ENCODE peak calls at places on chromosome 15, in five cellular contexts. P, D, S, M and K are unnamed samples.
A peak's percentile ranks its signal among the peaks of the same experiment; 100 is the strongest.

GRCh38 chr15:43402255-43402654 is 31.4 kb downstream of the TUBGCP4 start:
- DNase-seq in P (no peak), D (no peak), M (no peak), S (no peak), K (no peak)

GRCh38 chr15:77739591-77740378 is 107.1 kb upstream of the LINGO1 start:
- DNase-seq in S (no peak), M (no peak), D (no peak), P (no peak), K (no peak)

GRCh38 chr15:66722757-66723540 is 20.9 kb downstream of the SMAD6 start:
- DNase-seq in P (no peak), S (no peak), D (no peak), M (no peak), K (no peak)

GRCh38 chr15:75454471-75455418 is 3.3 kb upstream of the SIN3A start:
- DNase-seq in D (peak; percentile 66), M (peak; percentile 48), S (no peak), P (no peak), K (peak; percentile 26)

GRCh38 chr15:47756872-47757271 is 39.6 kb downstream of the SEMA6D start:
- DNase-seq in D (no peak), P (no peak), M (no peak), S (no peak), K (no peak)

GRCh38 chr15:77508541-77509505 is 88.1 kb downstream of the HMG20A start:
- DNase-seq in D (no peak), S (no peak), P (no peak), M (no peak), K (no peak)

GRCh38 chr15:53710906-53711305 is 48.6 kb downstream of the WDR72 start:
- DNase-seq in D (no peak), S (no peak), P (no peak), M (no peak), K (no peak)

GRCh38 chr15:63724760-63725159 is 109.0 kb downstream of the HERC1 start:
- DNase-seq in M (no peak), D (no peak), S (no peak), P (no peak), K (no peak)

GRCh38 chr15:45495588-45495987 is 27.0 kb downstream of the SLC30A4 start:
- DNase-seq in S (no peak), M (no peak), P (no peak), D (no peak), K (no peak)

GRCh38 chr15:39066677-39067076 is 502.1 kb upstream of the RASGRP1 start:
- DNase-seq in M (no peak), P (no peak), D (no peak), S (no peak), K (no peak)

GRCh38 chr15:56735589-56735988 is 2.3 kb upstream of the ZNF280D start:
- DNase-seq in P (no peak), D (no peak), M (no peak), S (no peak), K (no peak)

GRCh38 chr15:39508536-39508935 is 72.3 kb upstream of the THBS1 start:
- DNase-seq in M (no peak), P (no peak), S (no peak), D (no peak), K (no peak)

GRCh38 chr15:98503970-98504369 is 144.4 kb upstream of the IGF1R start:
- DNase-seq in D (no peak), P (no peak), M (no peak), S (no peak), K (no peak)

GRCh38 chr15:39172380-39173281 is 408.2 kb upstream of the THBS1 start:
- DNase-seq in M (no peak), P (no peak), S (peak; percentile 67), D (no peak), K (no peak)

GRCh38 chr15:77584201-77584600 is 48.5 kb downstream of the LINGO1 start:
- DNase-seq in P (no peak), M (peak; percentile 51), S (peak; percentile 38), D (no peak), K (no peak)

GRCh38 chr15:85744636-85745422 is 49.9 kb downstream of the KLHL25 start:
- DNase-seq in D (peak; percentile 9), M (no peak), P (no peak), S (no peak), K (no peak)

GRCh38 chr15:51708013-51708412 is 26.7 kb downstream of the SCG3 start:
- DNase-seq in S (no peak), M (no peak), P (no peak), D (no peak), K (no peak)

GRCh38 chr15:68781766-68782588 is 38.7 kb downstream of the ANP32A start:
- DNase-seq in P (no peak), D (no peak), S (no peak), M (no peak), K (no peak)

GRCh38 chr15:36232491-36232890 is 346.9 kb upstream of the CDIN1 start:
- DNase-seq in S (no peak), M (no peak), D (no peak), P (no peak), K (no peak)

GRCh38 chr15:77024273-77025065 is 29.5 kb downstream of the PSTPIP1 start:
- DNase-seq in S (peak; percentile 21), P (no peak), D (peak; percentile 94), M (peak; percentile 87), K (no peak)

GRCh38 chr15:60708684-60709083 is 229.7 kb upstream of the ICE2 start:
- DNase-seq in S (no peak), D (no peak), M (no peak), P (no peak), K (no peak)

GRCh38 chr15:60703196-60703933 is 224.4 kb upstream of the ICE2 start:
- DNase-seq in M (no peak), S (no peak), D (no peak), P (no peak), K (no peak)

GRCh38 chr15:60704717-60705116 is 225.8 kb upstream of the ICE2 start:
- DNase-seq in M (no peak), S (no peak), D (no peak), P (no peak), K (no peak)

GRCh38 chr15:60704129-60704528 is 225.2 kb upstream of the ICE2 start:
- DNase-seq in S (no peak), P (no peak), M (no peak), D (no peak), K (no peak)

DNA sequence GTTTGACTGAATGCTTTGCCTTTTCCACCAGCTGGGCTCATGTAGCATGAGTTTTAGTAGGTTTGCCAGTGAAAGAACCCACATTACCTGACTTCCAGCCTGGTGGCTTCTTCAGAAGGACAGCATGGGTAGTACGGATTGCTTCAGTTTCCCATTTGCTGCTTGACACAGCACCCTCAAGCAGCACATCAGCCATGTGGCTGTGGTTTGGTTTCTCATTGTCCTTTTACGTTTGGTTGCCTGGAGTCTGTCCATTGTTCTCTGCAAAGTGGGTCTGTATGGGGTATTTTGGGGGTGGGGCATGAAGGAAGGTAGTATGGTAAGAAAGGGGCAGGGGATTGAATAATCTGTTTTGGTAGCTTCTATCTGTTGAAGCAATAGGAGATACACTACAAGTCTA is 227.2 kb upstream of the ICE2 start:
- DNase-seq in D (no peak), M (no peak), S (no peak), P (no peak), K (no peak)
- H2AFZ ChIP-seq in D (no peak overlapping the region), M (no peak overlapping the region), S (no peak overlapping the region), P (no peak overlapping the region), K (no peak overlapping the region)

GRCh38 chr15:82985688-82986441 is at the start of gene RAMAC:
- DNase-seq in P (peak; percentile 93), M (peak; percentile 87), D (peak; percentile 87), S (peak; percentile 96), K (peak; percentile 92)
- TF ChIP-seq ZBTB33 in P (no peak), M (no peak), D (peak; percentile 97), S (peak; percentile 16), K (peak; percentile 93)

GRCh38 chr15:72685301-72685924 is 569 bp downstream of the HIGD2B start:
- DNase-seq in P (no peak), S (peak; percentile 25), M (no peak), D (no peak), K (no peak)
- TF ChIP-seq CTCF in P (no peak), S (no peak), M (no peak), D (peak; percentile 10), K (no peak)

GRCh38 chr15:37900286-37901221 is 33.9 kb upstream of the TMCO5A start:
- DNase-seq in M (no peak), D (no peak), P (no peak), S (no peak), K (no peak)
- H2AFZ ChIP-seq in M (no peak overlapping the region), D (peak overlapping the region; percentile 56), P (no peak overlapping the region), S (no peak overlapping the region), K (no peak overlapping the region)

DNA sequence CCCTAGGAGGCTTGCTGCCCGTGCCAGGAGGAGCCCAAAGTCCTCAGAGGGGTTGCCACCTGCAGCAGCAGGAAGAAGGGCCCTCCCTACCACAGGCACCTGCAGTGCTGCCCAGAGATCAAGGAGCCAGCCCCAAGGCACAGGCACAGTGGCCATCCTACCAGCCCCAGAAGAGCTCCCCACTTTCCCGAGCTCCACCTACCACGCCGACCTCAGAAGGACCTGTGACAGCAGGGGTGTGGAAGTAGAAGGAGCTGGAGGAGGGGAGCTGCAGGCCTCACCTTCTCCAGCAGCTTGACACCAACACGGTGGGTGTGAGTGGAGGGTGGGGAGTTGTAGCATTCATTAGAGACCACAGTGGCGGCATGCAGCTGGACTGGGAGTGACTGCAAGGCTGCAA is 485.8 kb downstream of the GABRG3 start:
- DNase-seq in M (no peak), D (no peak), P (no peak), S (no peak), K (no peak)
- TF ChIP-seq ZBTB33 in M (no peak), D (no peak), P (no peak), S (no peak), K (no peak)

GRCh38 chr15:88649286-88649733 is 10.5 kb downstream of the ISG20 start:
- DNase-seq in S (peak; percentile 41), M (no peak), P (no peak), D (peak; percentile 43), K (peak; percentile 34)

GRCh38 chr15:88651293-88651692 is 12.5 kb downstream of the ISG20 start:
- DNase-seq in P (no peak), D (no peak), M (no peak), S (no peak), K (no peak)

GRCh38 chr15:88651971-88652370 is 13.2 kb downstream of the ISG20 start:
- DNase-seq in M (no peak), P (no peak), D (no peak), S (no peak), K (no peak)

GRCh38 chr15:88649753-88650551 is 11.1 kb downstream of the ISG20 start:
- DNase-seq in P (no peak), D (no peak), M (no peak), S (no peak), K (no peak)

DNA sequence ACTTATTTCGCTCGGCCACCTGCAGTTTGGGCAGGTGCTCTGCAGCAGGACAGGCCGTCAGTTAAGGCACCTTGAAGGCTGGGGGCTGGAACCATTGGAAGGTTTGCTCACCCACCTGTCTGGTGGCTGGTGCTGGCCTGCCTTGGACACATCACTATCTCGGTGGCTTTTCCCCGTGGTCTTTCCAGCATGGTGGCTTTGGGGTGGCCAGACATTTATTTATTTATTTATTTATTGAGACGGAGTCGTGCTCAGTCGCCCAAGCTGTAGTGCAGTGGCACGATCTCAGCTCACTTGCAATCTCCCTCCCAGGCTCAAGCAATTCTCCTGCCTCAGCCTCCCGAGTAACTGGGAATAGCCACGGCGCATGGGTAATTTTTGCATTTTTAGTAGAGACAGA is 11.7 kb downstream of the ISG20 start:
- DNase-seq in P (no peak), S (no peak), D (no peak), M (no peak), K (no peak)
- TF ChIP-seq CTCF in P (no peak), S (no peak), D (no peak), M (no peak), K (no peak)